ENCODE peak calls at places on chromosome 21, in five cellular contexts. O is naive thymus-derived CD4-positive, alpha-beta T cell; H is GM04504; I is HAP-1; U is fibroblast of pulmonary artery. J is an unnamed sample.

GRCh38 chr21:44528634-44528995 is 11.4 kb downstream of the KRTAP10-1 start:
- DNase-seq in O (no peak), H (no peak), I (no peak), U (no peak), J (no peak)

GRCh38 chr21:35635261-35635660 is 425.1 kb downstream of the SETD4 start:
- DNase-seq in O (no peak), H (peak; percentile 77), I (no peak), U (peak; percentile 71), J (no peak)

GRCh38 chr21:29371464-29371863 is 72.7 kb downstream of the BACH1 start:
- DNase-seq in O (no peak), H (no peak), I (no peak), U (no peak), J (no peak)

GRCh38 chr21:45602106-45602505 is 41.4 kb upstream of the PCBP3 start:
- DNase-seq in O (no peak), H (no peak), I (no peak), U (no peak), J (no peak)

GRCh38 chr21:37552496-37553399 is 186.2 kb downstream of the DYRK1A start:
- DNase-seq in O (no peak), H (no peak), I (no peak), U (no peak), J (no peak)

GRCh38 chr21:39660191-39660590 is 47.5 kb downstream of the B3GALT5 start:
- DNase-seq in O (no peak), H (peak; percentile 20), I (no peak), U (peak; percentile 28), J (no peak)

GRCh38 chr21:31509108-31510017 is 150.1 kb upstream of the SOD1 start:
- DNase-seq in O (peak; percentile 54), H (no peak), I (peak; percentile 61), U (peak; percentile 14), J (peak; percentile 55)

GRCh38 chr21:38326899-38327298 is 70.1 kb downstream of the KCNJ15 start:
- DNase-seq in O (no peak), H (no peak), I (no peak), U (no peak), J (no peak)

GRCh38 chr21:36757246-36757645 is 58.3 kb downstream of the SIM2 start:
- DNase-seq in O (no peak), H (no peak), I (no peak), U (no peak), J (no peak)

GRCh38 chr21:21163904-21164303 is 165.7 kb downstream of the NCAM2 start:
- DNase-seq in O (peak; percentile 19), H (peak; percentile 35), I (peak; percentile 44), U (peak; percentile 84), J (peak; percentile 9)

GRCh38 chr21:44441581-44442265 is 13.6 kb upstream of the LRRC3 start:
- DNase-seq in O (no peak), H (no peak), I (no peak), U (no peak), J (no peak)

GRCh38 chr21:44927259-44927586 is 6.5 kb upstream of the ITGB2 start:
- DNase-seq in O (no peak), H (no peak), I (no peak), U (no peak), J (no peak)

GRCh38 chr21:37712204-37712934 is 203.9 kb downstream of the KCNJ6 start:
- DNase-seq in O (no peak), H (peak; percentile 39), I (peak; percentile 74), U (peak; percentile 80), J (no peak)

GRCh38 chr21:44617071-44617501 is 5.2 kb downstream of the KRTAP10-8 start:
- DNase-seq in O (no peak), H (no peak), I (no peak), U (no peak), J (no peak)

GRCh38 chr21:26795866-26796329 is 49.3 kb downstream of the ADAMTS1 start:
- DNase-seq in O (no peak), H (peak; percentile 61), I (peak; percentile 20), U (peak; percentile 99), J (no peak)

GRCh38 chr21:45548711-45549491 is 6.7 kb upstream of the SLC19A1 start:
- DNase-seq in O (no peak), H (no peak), I (no peak), U (no peak), J (no peak)

GRCh38 chr21:34017127-34017961 is 56.0 kb upstream of the MRPS6 start:
- DNase-seq in O (no peak), H (no peak), I (no peak), U (no peak), J (no peak)

GRCh38 chr21:34603710-34604057 is 11.2 kb downstream of the RCAN1 start:
- DNase-seq in O (no peak), H (no peak), I (no peak), U (no peak), J (no peak)

GRCh38 chr21:46117586-46118304 is 19.8 kb downstream of the COL6A2 start:
- DNase-seq in O (no peak), H (no peak), I (no peak), U (no peak), J (no peak)